ENCODE peak calls at places on chromosome 6, in four cellular contexts. O is GM12878, C is HL-60, J is K562. W is an unnamed sample.

GRCh38 chr6:123803862-123804681 is at the start of gene NKAIN2:
- DNase-seq in O (no peak), C (no peak), J (no peak), W (peak; percentile 10)

GRCh38 chr6:33199687-33200233 is 705 bp downstream of the RXRB start:
- DNase-seq in O (no peak), C (peak; percentile 85), J (peak; percentile 97), W (peak; percentile 75)

GRCh38 chr6:39213195-39213920 is 15.9 kb downstream of the KCNK5 start:
- DNase-seq in O (no peak), C (no peak), J (no peak), W (no peak)

GRCh38 chr6:123323419-123324329 is 313.1 kb downstream of the TRDN start:
- DNase-seq in O (no peak), C (no peak), J (no peak), W (no peak)

GRCh38 chr6:121187200-121187832 is 147.0 kb downstream of the TBC1D32 start:
- DNase-seq in O (no peak), C (no peak), J (no peak), W (no peak)

GRCh38 chr6:131640100-131640499 is 3.0 kb downstream of the ENPP3 start:
- DNase-seq in O (no peak), C (no peak), J (no peak), W (no peak)

GRCh38 chr6:34115396-34116314 is 30.2 kb downstream of the GRM4 start:
- DNase-seq in O (no peak), C (no peak), J (peak; percentile 88), W (peak; percentile 55)

GRCh38 chr6:52909131-52909530 is 367 bp downstream of the GSTA3 start:
- DNase-seq in O (no peak), C (no peak), J (no peak), W (no peak)

GRCh38 chr6:49553353-49553752 is 2.9 kb downstream of the C6orf141 start:
- DNase-seq in O (no peak), C (no peak), J (no peak), W (no peak)

GRCh38 chr6:14986370-14986769 is 259.5 kb upstream of the JARID2 start:
- DNase-seq in O (no peak), C (no peak), J (no peak), W (no peak)

GRCh38 chr6:62982951-62983350 is 228.3 kb upstream of the FKBP1C start:
- DNase-seq in O (no peak), C (no peak), J (no peak), W (no peak)

GRCh38 chr6:169097336-169098052 is 156.2 kb downstream of the THBS2 start:
- DNase-seq in O (no peak), C (no peak), J (no peak), W (no peak)

DNA sequence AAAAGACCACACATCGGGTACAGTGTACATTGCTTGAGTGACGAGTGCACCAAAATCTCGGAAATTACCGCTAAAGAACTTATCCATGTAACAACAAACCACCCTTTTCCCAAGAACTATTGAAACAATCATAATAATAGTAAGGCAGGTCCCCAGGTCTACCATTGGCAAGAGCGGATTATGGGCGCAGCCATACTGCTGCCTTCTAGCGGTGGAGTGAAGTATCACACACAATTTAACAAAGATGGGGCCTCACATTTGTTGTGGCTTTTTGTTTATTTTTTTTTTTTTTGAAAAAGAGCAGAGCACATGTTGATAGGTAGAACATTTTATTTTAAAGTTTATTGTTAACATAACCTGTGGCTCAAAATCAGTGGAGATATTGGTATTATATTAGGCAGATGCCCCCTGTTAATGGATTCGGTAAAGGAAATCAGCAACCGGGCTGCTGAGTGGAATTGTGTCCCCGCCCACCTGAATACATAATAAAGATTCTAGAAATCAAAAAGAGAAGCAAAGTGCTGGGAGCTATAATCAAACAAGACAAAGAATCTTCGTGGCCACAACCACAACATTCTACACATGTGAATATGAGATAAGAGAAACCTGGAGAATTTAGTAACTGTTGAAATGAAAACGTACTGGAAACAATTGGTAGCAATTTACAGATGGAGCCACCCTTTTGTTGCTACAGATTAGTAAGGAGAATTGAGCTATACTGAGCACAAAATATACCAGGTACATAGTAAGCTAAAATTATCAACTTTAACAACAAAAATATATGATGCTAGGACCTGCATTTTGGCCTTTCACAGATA is 94.2 kb upstream of the EXOC2 start:
- DNase-seq in O (no peak), C (no peak), J (peak; percentile 64), W (peak; percentile 32)
- TF ChIP-seq SPI1 in O (no peak), C (no peak), J (no peak), W (no peak)

GRCh38 chr6:44235269-44235668 is 11.6 kb upstream of the HSP90AB1 start:
- DNase-seq in O (no peak), C (no peak), J (no peak), W (no peak)
- TF ChIP-seq SPI1 in O (no peak), C (no peak), J (no peak), W (no peak)

DNA sequence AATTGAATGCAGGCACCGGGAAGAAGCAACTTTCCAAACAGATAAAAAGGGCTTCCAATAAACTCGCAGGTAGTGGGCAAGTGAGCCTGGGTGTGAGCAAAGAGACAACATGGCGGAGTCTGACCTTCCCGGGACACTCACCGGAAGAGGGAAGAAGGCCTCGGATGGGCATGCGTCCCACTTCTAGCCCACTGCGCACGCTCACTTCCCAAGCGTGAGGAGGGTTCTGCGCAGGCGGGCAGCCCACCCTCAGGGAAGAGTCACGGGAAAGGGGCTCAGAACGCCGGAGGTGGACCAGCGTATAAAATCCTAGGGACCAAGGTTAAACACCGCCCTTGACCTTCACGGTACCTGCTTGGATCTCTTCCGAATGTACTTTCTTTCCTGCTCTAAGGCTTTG is 95.5 kb upstream of the AFDN start:
- DNase-seq in O (no peak), C (no peak), J (no peak), W (no peak)
- TF ChIP-seq SPI1 in O (no peak), C (no peak), J (no peak), W (no peak)

GRCh38 chr6:157459327-157459726 is 78.3 kb downstream of the ZDHHC14 start:
- DNase-seq in O (no peak), C (no peak), J (peak; percentile 74), W (no peak)
- TF ChIP-seq SPI1 in O (no peak), C (no peak), J (no peak), W (no peak)

DNA sequence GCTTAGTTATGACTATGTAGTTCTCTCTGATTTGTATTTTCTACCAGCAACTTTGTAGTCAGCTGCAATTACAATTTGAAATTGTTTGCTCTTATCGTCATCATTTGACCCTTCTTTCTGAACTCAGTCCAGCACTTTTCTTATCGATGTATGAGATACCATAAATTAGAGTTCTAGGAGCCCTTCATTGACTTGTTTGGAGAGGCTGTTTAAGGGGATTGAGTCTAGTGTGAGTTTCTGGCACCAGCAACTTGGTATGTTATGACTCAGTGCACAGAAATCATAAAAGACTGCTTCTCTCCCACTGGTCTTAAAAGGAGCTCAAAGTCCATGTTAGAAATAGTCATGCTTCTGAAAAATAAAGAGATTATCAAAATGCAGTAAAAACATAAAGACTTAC is 190.3 kb downstream of the TENT5A start:
- DNase-seq in O (no peak), C (no peak), J (no peak), W (no peak)
- TF ChIP-seq SPI1 in O (no peak), C (no peak), J (no peak), W (no peak)

DNA sequence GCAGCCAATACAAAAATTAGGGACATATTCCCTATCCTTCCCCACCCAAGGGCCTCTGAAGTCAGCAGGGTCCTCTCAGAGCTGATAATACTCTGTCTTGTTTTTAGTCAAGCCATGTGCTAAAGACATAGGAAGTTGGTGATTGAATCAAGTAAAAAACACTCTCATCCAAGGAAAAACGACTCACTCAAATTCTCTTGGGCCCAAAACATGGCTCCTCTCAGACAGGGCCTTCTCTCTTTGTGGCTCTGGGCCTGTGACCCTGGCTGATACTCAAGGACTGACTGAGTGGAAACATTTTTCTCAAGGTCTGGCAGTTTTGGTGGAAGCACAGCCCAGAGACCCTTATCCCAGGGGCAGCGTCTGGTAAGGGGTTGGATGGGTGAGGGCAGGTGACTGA is 5.9 kb upstream of the SCML4 start:
- DNase-seq in O (no peak), C (no peak), J (no peak), W (no peak)
- TF ChIP-seq SPI1 in O (no peak), C (no peak), J (no peak), W (no peak)

DNA sequence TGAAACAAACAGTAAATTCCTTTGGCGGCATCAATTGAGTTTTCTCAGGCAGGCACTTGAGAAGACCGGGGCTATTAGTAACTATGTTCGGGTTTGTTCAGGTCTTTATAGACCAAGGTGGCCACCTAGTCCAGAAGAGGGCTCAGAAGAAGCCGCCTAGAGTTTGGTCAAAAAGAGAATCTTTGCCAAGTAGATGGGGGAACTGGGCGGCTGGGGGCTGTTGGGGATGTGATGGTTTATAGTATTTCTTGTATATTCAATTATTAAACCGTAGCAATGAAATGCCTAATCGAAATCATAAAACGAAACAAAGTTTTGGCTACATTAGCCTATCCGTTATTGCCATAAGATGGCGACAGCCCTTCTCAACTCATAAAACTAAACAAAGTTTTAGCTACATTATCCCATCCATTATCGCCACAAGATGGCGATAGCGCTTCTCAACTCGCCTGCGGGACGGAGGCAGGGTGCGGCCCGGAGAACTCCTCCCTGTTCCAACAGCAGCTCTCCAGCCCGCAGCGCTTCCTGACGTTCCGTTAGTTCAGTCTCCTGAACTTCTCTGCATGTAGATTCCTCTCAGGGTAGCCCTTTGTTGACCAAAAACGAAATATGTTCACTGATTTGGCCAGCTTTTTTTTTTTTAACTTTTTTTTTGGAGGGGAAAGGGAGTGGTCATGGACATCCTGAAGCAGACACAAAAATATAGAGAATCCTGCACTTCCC is 120.5 kb upstream of the PRSS16 start:
- DNase-seq in O (peak; percentile 85), C (peak; percentile 83), J (peak; percentile 76), W (no peak)
- TF ChIP-seq SPI1 in O (no peak), C (no peak), J (no peak), W (no peak)

DNA sequence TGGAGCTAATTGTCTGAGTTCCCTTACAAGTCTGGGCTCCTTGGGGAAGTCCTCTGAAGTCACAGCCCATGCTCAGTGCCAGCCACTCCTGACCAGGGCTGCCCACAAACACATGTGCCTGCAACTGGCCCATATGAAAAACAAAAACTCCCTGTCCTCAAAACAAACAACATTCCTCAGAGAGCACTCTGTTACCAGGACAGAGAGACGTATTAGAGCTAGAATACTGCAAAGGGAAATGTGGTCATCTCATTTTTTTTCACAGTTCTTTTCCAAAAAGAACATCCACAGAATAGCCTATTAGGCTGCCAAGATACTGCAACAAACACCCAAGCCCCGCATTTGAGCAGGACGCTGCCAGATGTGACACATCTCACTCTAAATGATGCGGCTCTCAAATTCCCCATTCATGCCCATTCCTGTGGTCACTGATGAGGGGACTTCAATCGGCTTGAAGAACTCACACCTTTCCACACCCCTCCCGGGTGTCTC is 71.1 kb downstream of the SLC22A23 start:
- DNase-seq in O (no peak), C (no peak), J (no peak), W (no peak)
- TF ChIP-seq SPI1 in O (no peak), C (no peak), J (no peak), W (no peak)

GRCh38 chr6:28683945-28684538 is 158.4 kb downstream of the GPX5 start:
- DNase-seq in O (no peak), C (no peak), J (peak; percentile 66), W (no peak)
- TF ChIP-seq SPI1 in O (no peak), C (no peak), J (no peak), W (no peak)

GRCh38 chr6:109318328-109318876 is 63.9 kb downstream of the CD164 start:
- DNase-seq in O (no peak), C (no peak), J (no peak), W (no peak)
- TF ChIP-seq SPI1 in O (no peak), C (no peak), J (no peak), W (no peak)

W was measured in GM12891.